ENCODE peak calls at places on chromosomes 3 and 15, in nine cellular contexts. L, O, M, W, Q, A, T, B and H are unnamed samples.

GRCh38 chr3:16520636-16521579 is 7.4 kb upstream of the RFTN1 start:
- DNase-seq in L (peak; percentile 36), O (no peak), M (no peak), W (no peak), Q (no peak), A (no peak), T (no peak), B (no peak), H (no peak)

GRCh38 chr3:149466192-149466591 is 8.3 kb upstream of the TM4SF4 start:
- DNase-seq in L (no peak), O (peak; percentile 78), M (peak; percentile 95), W (no peak), Q (no peak), A (no peak), T (no peak), B (peak; percentile 79), H (peak; percentile 63)

GRCh38 chr15:76324066-76324465 is 12.5 kb upstream of the ISL2 start:
- DNase-seq in L (no peak), O (no peak), M (no peak), W (no peak), Q (no peak), A (no peak), T (no peak), B (no peak), H (no peak)

GRCh38 chr3:100972867-100973266 is 20.4 kb downstream of the ABI3BP start:
- DNase-seq in L (no peak), O (peak; percentile 49), M (peak; percentile 49), W (no peak), Q (no peak), A (no peak), T (no peak), B (peak; percentile 40), H (no peak)

GRCh38 chr3:53821631-53822068 is 24.6 kb downstream of the CHDH start:
- DNase-seq in L (no peak), O (peak; percentile 23), M (peak; percentile 3), W (no peak), Q (no peak), A (no peak), T (no peak), B (no peak), H (no peak)

GRCh38 chr3:123750659-123751420 is 133.3 kb downstream of the MYLK start:
- DNase-seq in L (no peak), O (peak; percentile 71), M (peak; percentile 83), W (no peak), Q (no peak), A (peak; percentile 60), T (peak; percentile 88), B (peak; percentile 76), H (peak; percentile 67)

GRCh38 chr15:35514759-35515158 is 31.2 kb downstream of the DPH6 start:
- DNase-seq in L (no peak), O (peak; percentile 42), M (peak; percentile 63), W (no peak), Q (no peak), A (no peak), T (no peak), B (peak; percentile 47), H (no peak)

GRCh38 chr3:130773371-130773770 is 26.7 kb upstream of the PIK3R4 start:
- DNase-seq in L (no peak), O (no peak), M (no peak), W (no peak), Q (no peak), A (no peak), T (no peak), B (no peak), H (no peak)

GRCh38 chr3:182212479-182213076 is 500.9 kb downstream of the SOX2 start:
- DNase-seq in L (no peak), O (peak; percentile 70), M (peak; percentile 41), W (no peak), Q (peak; percentile 100), A (peak; percentile 65), T (peak; percentile 99), B (peak; percentile 21), H (peak; percentile 85)

GRCh38 chr3:177982034-177982433 is 554.2 kb upstream of the KCNMB2 start:
- DNase-seq in L (no peak), O (peak; percentile 86), M (peak; percentile 62), W (no peak), Q (no peak), A (no peak), T (no peak), B (peak; percentile 61), H (no peak)

GRCh38 chr3:144521131-144521530 is 549.5 kb downstream of the DIPK2A start:
- DNase-seq in L (no peak), O (no peak), M (no peak), W (no peak), Q (peak; percentile 74), A (no peak), T (no peak), B (no peak), H (no peak)

GRCh38 chr15:101045835-101046691 is 126.9 kb downstream of the LRRK1 start:
- DNase-seq in L (no peak), O (no peak), M (no peak), W (no peak), Q (no peak), A (peak; percentile 25), T (no peak), B (no peak), H (peak; percentile 31)

GRCh38 chr3:157447026-157447694 is 10.5 kb downstream of the PTX3 start:
- DNase-seq in L (no peak), O (peak; percentile 73), M (peak; percentile 75), W (no peak), Q (peak; percentile 13), A (no peak), T (peak; percentile 18), B (peak; percentile 86), H (no peak)

GRCh38 chr3:45507820-45508317 is 86.7 kb upstream of the LIMD1 start:
- DNase-seq in L (no peak), O (peak; percentile 87), M (peak; percentile 67), W (no peak), Q (no peak), A (no peak), T (peak; percentile 81), B (peak; percentile 94), H (peak; percentile 87)

GRCh38 chr15:89187911-89188514 is 33.4 kb downstream of the RLBP1 start:
- DNase-seq in L (no peak), O (no peak), M (no peak), W (no peak), Q (no peak), A (peak; percentile 57), T (no peak), B (no peak), H (no peak)

GRCh38 chr15:72585659-72586058 is 68.8 kb upstream of the GOLGA6B start:
- DNase-seq in L (no peak), O (peak; percentile 45), M (peak; percentile 50), W (no peak), Q (no peak), A (no peak), T (no peak), B (peak; percentile 73), H (no peak)

GRCh38 chr3:10901293-10902010 is 85.4 kb downstream of the SLC6A11 start:
- DNase-seq in L (no peak), O (no peak), M (no peak), W (no peak), Q (no peak), A (no peak), T (no peak), B (no peak), H (no peak)

GRCh38 chr15:59741274-59741906 is 52.3 kb upstream of the BNIP2 start:
- DNase-seq in L (no peak), O (peak; percentile 16), M (peak; percentile 40), W (no peak), Q (peak; percentile 98), A (no peak), T (peak; percentile 39), B (peak; percentile 25), H (peak; percentile 80)

GRCh38 chr3:15330031-15330596 is 2.3 kb downstream of the SH3BP5 start:
- DNase-seq in L (no peak), O (peak; percentile 95), M (no peak), W (no peak), Q (no peak), A (no peak), T (no peak), B (peak; percentile 97), H (no peak)

GRCh38 chr3:94115482-94115881 is 52.6 kb downstream of the NSUN3 start:
- DNase-seq in L (no peak), O (peak; percentile 45), M (peak; percentile 66), W (no peak), Q (peak; percentile 38), A (no peak), T (no peak), B (peak; percentile 69), H (no peak)

GRCh38 chr3:21942328-21942727 is 191.3 kb upstream of the ZNF385D start:
- DNase-seq in L (no peak), O (peak; percentile 84), M (peak; percentile 90), W (no peak), Q (peak; percentile 37), A (no peak), T (no peak), B (peak; percentile 74), H (no peak)

GRCh38 chr15:79179597-79179996 is 89.0 kb upstream of the RASGRF1 start:
- DNase-seq in L (no peak), O (no peak), M (no peak), W (no peak), Q (no peak), A (no peak), T (no peak), B (no peak), H (no peak)

GRCh38 chr15:80265021-80265420 is 13.0 kb upstream of the CTXND1 start:
- DNase-seq in L (no peak), O (no peak), M (peak; percentile 16), W (no peak), Q (no peak), A (no peak), T (no peak), B (no peak), H (peak; percentile 30)

GRCh38 chr15:87500240-87500639 is 756.3 kb downstream of the NTRK3 start:
- DNase-seq in L (no peak), O (no peak), M (no peak), W (no peak), Q (peak; percentile 12), A (no peak), T (no peak), B (no peak), H (peak; percentile 48)